ENCODE peak calls at places on chromosomes 4 and X, in four cellular contexts. U is right cardiac atrium, Q is breast epithelium, E is tibial artery. G is an unnamed sample. For H3K27me3, the result is how much of the 10 kb centered on the place peaks cover.

GRCh38 chr4:120922390-120923200 is at the start of gene PRDM5:
- DNase-seq in E (peak), U (peak), Q (peak), G (peak)

GRCh38 chrX:39729834-39730670 is 367.7 kb downstream of the BCOR start:
- DNase-seq in U (peak), E (no peak), Q (no peak), G (no peak)

GRCh38 chr4:137116144-137116543 is 416.1 kb downstream of the PCDH18 start:
- DNase-seq in U (no peak), E (no peak), Q (no peak), G (no peak)

GRCh38 chrX:22194207-22194606 is 78.5 kb upstream of the CBLL2 start:
- DNase-seq in E (no peak), U (no peak), Q (no peak), G (no peak)

GRCh38 chrX:84724576-84724975 is 222.3 kb upstream of the HDX start:
- DNase-seq in U (no peak), Q (no peak), E (no peak), G (no peak)

GRCh38 chrX:55030490-55031285 is at the start of gene ALAS2:
- DNase-seq in U (no peak), E (no peak), Q (no peak), G (no peak)

GRCh38 chrX:2566044-2566443 is 65.3 kb upstream of the DHRSX start:
- DNase-seq in Q (no peak), U (no peak), E (no peak), G (no peak)

GRCh38 chrX:53288173-53288572 is 6.8 kb upstream of the IQSEC2 start:
- DNase-seq in Q (no peak), E (peak), U (peak), G (no peak)

GRCh38 chr4:23788460-23788859 is 101.4 kb downstream of the PPARGC1A start:
- DNase-seq in U (no peak), Q (no peak), E (no peak), G (no peak)

GRCh38 chrX:16212436-16212835 is 45.2 kb downstream of the MAGEB17 start:
- DNase-seq in E (no peak), U (no peak), Q (no peak), G (no peak)

GRCh38 chr4:2186133-2186864 is 55.6 kb downstream of the HAUS3 start:
- DNase-seq in Q (no peak), E (no peak), U (no peak), G (no peak)

GRCh38 chrX:108235990-108236389 is 144.4 kb downstream of the ATG4A start:
- DNase-seq in Q (no peak), U (no peak), E (no peak), G (no peak)

GRCh38 chr4:66489783-66490452 is 819.6 kb upstream of the EPHA5 start:
- DNase-seq in U (no peak), Q (no peak), E (no peak), G (no peak)

GRCh38 chr4:143375326-143376073 is 38.8 kb downstream of the GAB1 start:
- DNase-seq in Q (no peak), U (peak), E (no peak), G (no peak)

GRCh38 chr4:182975806-182976205 is 58.6 kb upstream of the DCTD start:
- DNase-seq in U (no peak), Q (no peak), E (no peak), G (no peak)

GRCh38 chr4:73068496-73069337 is 799 bp downstream of the COX18 start:
- DNase-seq in Q (no peak), U (no peak), E (no peak), G (no peak)

GRCh38 chr4:140083320-140083719 is 70.7 kb downstream of the MAML3 start:
- DNase-seq in Q (no peak), U (no peak), E (no peak), G (no peak)

GRCh38 chrX:8803326-8803725 is 2.1 kb upstream of the FAM9A start:
- DNase-seq in U (no peak), E (no peak), Q (no peak), G (no peak)

GRCh38 chr4:56953680-56954520 is 23.5 kb downstream of the NOA1 start:
- DNase-seq in Q (no peak), U (no peak), E (no peak), G (no peak)

GRCh38 chr4:56959064-56959463 is 18.3 kb downstream of the NOA1 start:
- DNase-seq in E (no peak), U (no peak), Q (no peak), G (no peak)

GRCh38 chr4:56961107-56961500 is 16.3 kb downstream of the NOA1 start:
- DNase-seq in Q (no peak), U (no peak), E (no peak), G (no peak)

DNA sequence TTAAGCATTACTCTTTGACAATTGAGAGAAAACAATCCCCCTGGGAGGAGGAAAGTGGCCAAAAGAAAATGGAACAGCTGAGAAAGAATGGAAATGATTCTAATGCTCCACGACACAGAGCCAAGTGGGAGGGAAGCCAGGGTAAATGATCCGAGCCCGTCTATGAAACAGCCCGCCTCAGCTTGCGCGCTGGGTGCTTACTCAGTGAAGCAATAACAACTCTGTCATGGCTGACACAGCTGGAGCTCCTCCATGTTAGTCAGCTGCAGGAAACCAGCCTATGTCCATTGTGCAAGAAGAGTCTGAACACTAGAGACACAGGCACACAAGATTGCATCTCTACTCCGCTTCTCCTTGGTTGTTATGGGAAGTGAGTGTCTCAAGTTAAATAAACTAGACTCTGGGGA is 19.3 kb downstream of the NOA1 start:
- DNase-seq in E (peak), Q (peak), U (peak), G (peak)
- H3K27ac ChIP-seq in E (peak), Q (peak), U (no peak), G (no peak)

GRCh38 chrX:26871967-26872366 is 591.2 kb downstream of the PPP4R3C start:
- DNase-seq in Q (no peak), U (no peak), E (no peak), G (no peak)

GRCh38 chrX:26873736-26874135 is 589.4 kb downstream of the PPP4R3C start:
- DNase-seq in E (no peak), U (peak), Q (no peak), G (no peak)
- H3K4me3 ChIP-seq in E (no peak), U (no peak), Q (no peak), G (no peak)

GRCh38 chr4:13538427-13538973 is 5.8 kb downstream of the NKX3-2 start:
- DNase-seq in E (no peak), U (no peak), Q (no peak), G (no peak)
- H3K27me3 ChIP-seq in E (under half), U (under half), Q (half or more), G (under half)

DNA sequence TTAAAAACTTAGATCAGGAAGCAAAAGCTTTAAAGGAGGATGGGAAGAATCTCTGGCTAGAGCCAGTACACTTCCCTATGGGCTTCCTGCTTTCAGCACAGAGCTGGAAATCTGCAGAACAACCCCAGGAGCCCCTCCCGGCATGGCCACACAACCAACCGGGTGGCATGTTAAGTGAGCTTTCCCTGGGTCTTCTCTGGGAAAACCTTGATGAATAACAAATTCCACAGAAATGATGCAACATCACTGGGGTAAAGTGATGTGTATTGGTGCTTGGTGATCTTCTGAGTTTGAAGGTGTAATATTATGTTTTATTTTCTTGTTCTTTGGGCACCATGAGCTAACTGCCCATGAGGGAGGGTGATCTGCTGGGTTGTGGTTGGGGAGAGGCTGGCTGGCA is 22.1 kb downstream of the NHS start:
- DNase-seq in U (no peak), Q (no peak), E (no peak), G (no peak)
- H3K27ac ChIP-seq in U (no peak), Q (no peak), E (no peak), G (no peak)

DNA sequence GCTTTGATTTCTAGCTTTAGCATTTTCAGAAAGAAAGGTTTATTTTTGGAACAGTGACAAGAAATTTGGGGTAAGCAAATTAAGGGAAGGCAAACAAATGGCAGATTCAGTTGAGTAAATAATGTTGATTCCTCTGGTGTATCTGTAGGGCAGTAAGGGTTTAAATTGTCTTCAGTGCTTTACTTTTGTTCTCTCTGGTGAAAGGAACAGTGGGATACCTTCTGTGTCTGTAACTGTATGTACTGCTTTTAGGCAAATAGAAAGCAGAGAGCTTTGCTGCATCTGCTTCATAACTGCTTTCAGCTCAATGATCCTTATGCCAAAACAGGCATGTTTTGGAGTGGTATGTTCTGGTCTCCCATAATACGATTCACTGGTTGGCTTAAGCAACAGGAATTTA is 932.1 kb upstream of the SLIT2 start:
- DNase-seq in Q (no peak), U (no peak), E (no peak), G (no peak)
- H3K4me3 ChIP-seq in Q (no peak), U (no peak), E (no peak), G (no peak)

DNA sequence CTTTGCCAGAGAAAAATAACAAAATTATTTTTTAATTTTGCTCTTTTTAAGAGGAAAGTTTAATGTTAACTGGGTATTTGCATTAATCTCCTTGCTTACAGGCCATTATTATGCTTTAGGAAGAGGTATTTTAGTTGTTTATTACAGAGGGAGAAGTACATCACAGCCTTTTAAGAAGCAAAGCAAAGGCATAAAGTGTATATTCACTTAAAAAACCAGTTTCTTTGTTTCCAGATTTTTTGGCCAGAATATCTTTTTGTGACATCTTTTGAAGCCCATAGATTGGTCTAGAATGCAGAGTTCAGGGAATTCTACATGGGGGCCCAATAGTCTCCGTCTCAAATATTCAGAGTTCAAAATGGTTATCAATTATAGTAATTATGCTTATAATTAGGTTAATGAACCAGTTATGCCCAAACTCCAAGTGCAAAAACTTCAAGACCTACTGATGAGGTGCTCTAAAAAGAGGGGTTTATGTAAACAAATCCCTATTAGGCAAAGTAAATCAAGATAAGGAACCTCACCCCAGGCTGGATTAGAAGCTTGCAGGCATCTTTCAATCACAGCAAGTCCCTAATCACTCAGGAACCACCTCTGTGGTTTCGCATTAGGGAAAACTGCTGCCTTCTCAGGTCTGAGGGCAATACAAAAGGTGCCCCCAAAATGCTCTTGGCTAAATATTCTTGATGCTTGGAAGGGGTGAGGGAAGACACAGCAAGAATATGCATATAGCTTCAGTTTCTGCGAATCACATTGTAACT is 1.4 kb downstream of the CXXC4 start:
- DNase-seq in Q (no peak), E (no peak), U (no peak), G (no peak)
- H3K27me3 ChIP-seq in Q (under half), E (under half), U (under half), G (under half)

G was measured in tibial nerve.